ENCODE peak calls at places on chromosomes 13 and 19, in six cellular contexts. A, G, E, U, D and F are unnamed samples.

GRCh38 chr13:24284876-24285275 is 24.5 kb upstream of the C1QTNF9 start:
- DNase-seq in E (no peak), U (no peak), D (no peak), G (no peak), A (no peak), F (no peak)

GRCh38 chr13:79445968-79446645 is 34.8 kb upstream of the NDFIP2 start:
- DNase-seq in G (no peak), D (peak), A (no peak), E (no peak), U (no peak), F (no peak)

GRCh38 chr13:94595006-94595942 is 678 bp downstream of the TGDS start:
- DNase-seq in U (no peak), D (peak), A (peak), G (peak), E (no peak), F (peak)

GRCh38 chr19:11578342-11579142 is 1.1 kb upstream of the ACP5 start:
- DNase-seq in D (peak), U (no peak), A (peak), E (no peak), G (no peak), F (no peak)

GRCh38 chr13:114108141-114108761 is 24.2 kb downstream of the RASA3 start:
- DNase-seq in E (no peak), G (no peak), D (no peak), A (no peak), U (no peak), F (no peak)

GRCh38 chr13:60572003-60572792 is 175.2 kb downstream of the TDRD3 start:
- DNase-seq in E (no peak), G (peak), A (peak), D (no peak), U (no peak), F (peak)

GRCh38 chr13:73981595-73981994 is 152.6 kb downstream of the KLF12 start:
- DNase-seq in A (no peak), E (no peak), U (no peak), D (no peak), G (no peak), F (no peak)

GRCh38 chr13:24511019-24511823 is 1.4 kb downstream of the PARP4 start:
- DNase-seq in U (peak), A (peak), E (peak), G (peak), D (peak), F (peak)

GRCh38 chr19:48444129-48444932 is 1.5 kb upstream of the GRWD1 start:
- DNase-seq in A (no peak), E (no peak), D (peak), U (no peak), G (no peak), F (no peak)

GRCh38 chr13:44573071-44573470 is 3.1 kb downstream of the TSC22D1 start:
- DNase-seq in A (no peak), G (peak), U (no peak), E (no peak), D (no peak), F (no peak)

GRCh38 chr19:4366666-4367335 is 23.4 kb downstream of the MPND start:
- DNase-seq in D (no peak), A (no peak), E (no peak), G (no peak), U (no peak), F (no peak)

GRCh38 chr19:50418186-50419021 is at the start of gene SPIB:
- DNase-seq in A (no peak), D (no peak), G (no peak), U (no peak), E (peak), F (no peak)

GRCh38 chr19:35228177-35228930 is at the start of gene FAM187B:
- DNase-seq in E (no peak), A (no peak), G (no peak), U (no peak), D (no peak), F (no peak)

GRCh38 chr13:75635621-75636338 is at the start of gene LMO7:
- DNase-seq in A (peak), D (peak), E (peak), G (no peak), U (peak), F (peak)

GRCh38 chr19:48635966-48636858 is 967 bp downstream of the DBP start:
- DNase-seq in E (no peak), G (no peak), A (no peak), U (no peak), D (peak), F (no peak)

GRCh38 chr13:48251616-48252081 is 18.6 kb downstream of the ITM2B start:
- DNase-seq in G (no peak), A (peak), U (no peak), E (no peak), D (no peak), F (peak)

GRCh38 chr19:46925548-46925950 is 64.8 kb downstream of the ARHGAP35 start:
- DNase-seq in A (peak), U (no peak), D (no peak), E (no peak), G (peak), F (peak)

GRCh38 chr13:44302948-44303575 is 70.6 kb upstream of the SERP2 start:
- DNase-seq in D (no peak), U (no peak), E (no peak), A (peak), G (no peak), F (peak)

GRCh38 chr19:7833225-7834156 is 3.5 kb downstream of the EVI5L start:
- DNase-seq in E (no peak), U (peak), A (peak), D (no peak), G (peak), F (peak)

GRCh38 chr19:40674291-40674690 is 16.2 kb downstream of the NUMBL start:
- DNase-seq in A (peak), G (no peak), D (no peak), E (no peak), U (no peak), F (no peak)

GRCh38 chr13:66665991-66666390 is 564.1 kb downstream of the PCDH9 start:
- DNase-seq in A (peak), D (no peak), E (no peak), U (no peak), G (peak), F (peak)

GRCh38 chr19:14166448-14166847 is 30.1 kb upstream of the ASF1B start:
- DNase-seq in E (no peak), D (peak), G (no peak), U (no peak), A (no peak), F (no peak)

GRCh38 chr13:53822136-53822535 is 793.5 kb downstream of the OLFM4 start:
- DNase-seq in D (no peak), U (no peak), G (no peak), A (no peak), E (no peak), F (no peak)

GRCh38 chr13:70520275-70520674 is 412.0 kb upstream of the KLHL1 start:
- DNase-seq in E (no peak), G (no peak), U (peak), D (no peak), A (no peak), F (no peak)

GRCh38 chr19:50994129-50994528 is 7.3 kb downstream of the KLK8 start:
- DNase-seq in D (no peak), E (no peak), U (no peak), A (no peak), G (peak), F (no peak)

GRCh38 chr19:16023558-16023915 is 52.8 kb upstream of the TPM4 start:
- DNase-seq in G (no peak), U (no peak), E (no peak), D (no peak), A (no peak), F (no peak)

GRCh38 chr19:49327878-49328544 is 3.0 kb upstream of the SLC6A16 start:
- DNase-seq in A (peak), D (peak), E (no peak), U (no peak), G (peak), F (peak)

GRCh38 chr19:18593367-18594095 is 4.9 kb downstream of the REX1BD start:
- DNase-seq in E (no peak), A (no peak), G (peak), D (no peak), U (no peak), F (no peak)

GRCh38 chr19:38666662-38667448 is 19.4 kb downstream of the ACTN4 start:
- DNase-seq in U (no peak), G (no peak), E (no peak), A (peak), D (no peak), F (peak)

GRCh38 chr13:113943821-113944565 is 29.9 kb downstream of the C13orf46 start:
- DNase-seq in U (no peak), A (no peak), E (no peak), D (no peak), G (no peak), F (no peak)

GRCh38 chr19:41431426-41432386 is 4.5 kb upstream of the B3GNT8 start:
- DNase-seq in E (no peak), D (no peak), U (no peak), G (no peak), A (peak), F (peak)

GRCh38 chr13:92843549-92843948 is 383.1 kb upstream of the GPC6 start:
- DNase-seq in U (no peak), E (no peak), D (no peak), G (peak), A (peak), F (peak)

GRCh38 chr19:1851581-1852293 is 3.5 kb upstream of the REXO1 start:
- DNase-seq in A (no peak), G (no peak), U (no peak), D (peak), E (no peak), F (no peak)

GRCh38 chr19:42290523-42291436 is 11.2 kb upstream of the PRR19 start:
- DNase-seq in U (no peak), E (peak), A (no peak), D (peak), G (peak), F (no peak)

GRCh38 chr13:109628251-109628699 is 158.1 kb downstream of the IRS2 start:
- DNase-seq in G (peak), A (peak), D (no peak), U (no peak), E (no peak), F (peak)

GRCh38 chr19:17811681-17812080 is 9.6 kb downstream of the INSL3 start:
- DNase-seq in A (no peak), G (no peak), D (no peak), E (no peak), U (no peak), F (no peak)

GRCh38 chr19:54792814-54793213 is 10.6 kb upstream of the KIR2DL4 start:
- DNase-seq in G (no peak), E (no peak), D (no peak), A (no peak), U (no peak), F (no peak)

GRCh38 chr13:94996445-94996844 is 284.1 kb upstream of the SOX21 start:
- DNase-seq in D (no peak), U (no peak), G (no peak), A (no peak), E (no peak), F (no peak)

GRCh38 chr13:64371045-64371444 is 2859.1 kb downstream of the PCDH9 start:
- DNase-seq in D (no peak), A (peak), U (no peak), E (no peak), G (peak), F (no peak)